ENCODE peak calls at places on chromosomes 7 and 10, in ten cellular contexts. A, H, L, W, N, O, T, D, U and V are unnamed samples.

GRCh38 chr10:110029448-110029847 is 21.7 kb downstream of the ADD3 start:
- DNase-seq in A (no peak), H (no peak), L (no peak), W (no peak), N (no peak), O (no peak), T (no peak), D (no peak), U (no peak), V (no peak)

GRCh38 chr10:74995806-74996205 is 115.7 kb upstream of the SAMD8 start:
- DNase-seq in A (no peak), H (no peak), L (no peak), W (no peak), N (no peak), O (no peak), T (no peak), D (no peak), U (no peak), V (no peak)

GRCh38 chr7:92425311-92425947 is 21.9 kb upstream of the GATAD1 start:
- DNase-seq in A (no peak), H (no peak), L (no peak), W (no peak), N (no peak), O (no peak), T (no peak), D (no peak), U (no peak), V (no peak)

GRCh38 chr7:158760936-158761335 is 56.3 kb upstream of the NCAPG2 start:
- DNase-seq in A (no peak), H (no peak), L (no peak), W (no peak), N (no peak), O (no peak), T (no peak), D (no peak), U (no peak), V (no peak)

GRCh38 chr7:149291036-149291835 is 29.2 kb downstream of the ZNF783 start:
- DNase-seq in A (no peak), H (no peak), L (no peak), W (no peak), N (no peak), O (no peak), T (peak), D (no peak), U (no peak), V (no peak)

GRCh38 chr10:11515596-11516418 is 95.6 kb downstream of the USP6NL start:
- DNase-seq in A (peak), H (peak), L (no peak), W (no peak), N (no peak), O (no peak), T (peak), D (no peak), U (peak), V (peak)

GRCh38 chr7:139916717-139917395 is 87.8 kb downstream of the TBXAS1 start:
- DNase-seq in A (no peak), H (no peak), L (no peak), W (no peak), N (no peak), O (no peak), T (peak), D (no peak), U (no peak), V (no peak)

GRCh38 chr7:155767562-155768437 is 44.5 kb downstream of the SHH start:
- DNase-seq in A (no peak), H (no peak), L (no peak), W (no peak), N (no peak), O (no peak), T (no peak), D (no peak), U (no peak), V (no peak)

GRCh38 chr7:30369879-30370278 is 85.5 kb downstream of the ZNRF2 start:
- DNase-seq in A (no peak), H (no peak), L (no peak), W (no peak), N (no peak), O (no peak), T (no peak), D (no peak), U (no peak), V (no peak)

GRCh38 chr7:45203459-45203858 is 45.9 kb downstream of the RAMP3 start:
- DNase-seq in A (no peak), H (no peak), L (no peak), W (no peak), N (no peak), O (no peak), T (no peak), D (no peak), U (no peak), V (no peak)

GRCh38 chr10:86055928-86056327 is 310.7 kb downstream of the GRID1 start:
- DNase-seq in A (no peak), H (no peak), L (no peak), W (no peak), N (no peak), O (no peak), T (no peak), D (no peak), U (no peak), V (no peak)

GRCh38 chr10:15152556-15152955 is 15.9 kb downstream of the NMT2 start:
- DNase-seq in A (no peak), H (no peak), L (no peak), W (no peak), N (no peak), O (no peak), T (no peak), D (no peak), U (no peak), V (no peak)

GRCh38 chr10:14008648-14009072 is 322.1 kb downstream of the FRMD4A start:
- DNase-seq in A (no peak), H (no peak), L (no peak), W (no peak), N (no peak), O (no peak), T (no peak), D (no peak), U (no peak), V (no peak)

DNA sequence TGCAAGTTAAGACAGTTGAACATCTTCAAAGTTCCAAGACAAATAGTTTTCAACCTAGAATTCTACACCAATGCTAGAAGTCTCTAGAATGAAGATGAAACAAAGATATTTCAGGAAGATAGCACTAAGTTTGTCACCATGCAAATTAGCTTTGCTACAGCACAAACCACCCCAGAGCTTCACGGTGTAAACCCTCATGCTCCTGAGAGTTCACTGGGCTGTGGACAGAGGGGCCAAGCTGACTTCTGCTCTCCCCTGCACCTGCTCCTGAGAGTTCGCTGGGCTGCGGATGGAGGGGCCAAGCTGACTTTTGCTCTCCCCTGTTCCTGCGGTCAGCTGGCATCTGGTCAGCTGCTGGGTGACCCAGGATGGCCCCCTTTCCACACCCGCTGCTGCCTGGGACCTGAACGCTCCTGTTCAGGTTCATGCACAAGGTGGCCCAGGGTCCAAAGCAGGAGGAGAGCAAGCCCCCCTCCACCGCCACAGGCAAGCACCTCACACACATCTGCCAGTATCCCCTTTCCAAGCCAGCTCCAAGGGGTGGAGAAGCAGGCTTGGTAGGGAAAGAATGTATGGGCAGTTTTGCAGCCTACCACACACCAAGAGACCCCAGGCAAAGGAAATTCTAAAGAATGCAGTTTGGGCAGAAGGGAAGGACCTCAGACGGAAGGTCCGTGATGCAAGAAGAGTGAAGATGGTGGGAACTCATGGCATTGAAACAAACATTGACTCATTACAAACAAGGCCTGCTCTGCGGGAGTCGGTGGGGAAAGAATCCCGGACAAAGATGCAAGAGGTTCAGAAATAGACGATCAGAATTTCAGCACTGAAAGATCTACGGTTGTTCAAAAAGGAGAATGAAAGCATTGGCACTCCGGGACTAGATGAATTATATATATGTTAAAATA is 137.8 kb upstream of the PPP2R2D start:
- DNase-seq in A (no peak), H (no peak), L (no peak), W (no peak), N (no peak), O (no peak), T (no peak), D (no peak), U (no peak), V (no peak)
- TF ChIP-seq CTCF in A (no peak), H (no peak), L (no peak), W (no peak), N (no peak), O (no peak), T (no peak), D (no peak), U (no peak), V (no peak)

GRCh38 chr7:2043316-2044039 is 189.3 kb downstream of the MAD1L1 start:
- DNase-seq in A (no peak), H (no peak), L (no peak), W (peak), N (no peak), O (peak), T (no peak), D (no peak), U (no peak), V (no peak)
- H3K27ac ChIP-seq in A (no peak), H (no peak), L (no peak), W (no peak), N (no peak), O (no peak), T (no peak), D (no peak), U (no peak), V (no peak)

DNA sequence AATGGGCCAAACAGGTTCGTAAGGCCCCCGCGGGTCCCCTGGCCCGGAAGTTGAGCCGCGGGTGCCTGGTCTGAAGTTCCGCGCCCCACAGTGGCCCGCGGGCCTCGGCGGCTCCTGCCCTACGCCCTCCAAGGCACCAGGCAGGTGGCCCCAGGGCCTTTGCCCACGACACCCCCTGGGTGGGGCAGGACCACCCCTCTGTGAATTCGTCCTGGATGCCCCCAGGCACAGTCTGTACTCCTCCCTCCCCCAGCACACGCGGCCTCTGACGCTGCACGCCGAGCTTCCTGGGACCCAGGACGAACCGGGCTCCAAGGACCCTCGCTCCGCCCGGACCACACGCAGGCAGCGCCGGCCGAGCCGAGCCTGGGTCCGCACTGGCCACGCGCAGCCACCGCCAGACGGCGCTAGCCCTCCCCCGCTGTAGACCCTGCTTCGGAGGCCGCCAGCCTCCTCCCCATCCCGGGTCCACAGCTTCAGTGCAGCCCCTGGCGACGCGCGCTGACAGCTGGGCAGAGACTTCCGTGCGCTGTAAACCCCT is 810 bp upstream of the TCERG1L start:
- DNase-seq in A (no peak), H (no peak), L (no peak), W (no peak), N (no peak), O (no peak), T (no peak), D (no peak), U (no peak), V (no peak)
- TF ChIP-seq CTCF in A (no peak), H (no peak), L (peak), W (peak), N (no peak), O (no peak), T (no peak), D (no peak), U (no peak), V (no peak)

GRCh38 chr10:47447209-47447608 is 36.7 kb downstream of the ANXA8 start:
- DNase-seq in A (no peak), H (no peak), L (no peak), W (no peak), N (no peak), O (no peak), T (no peak), D (no peak), U (no peak), V (no peak)
- H3K27ac ChIP-seq in A (no peak), H (no peak), L (no peak), W (no peak), N (no peak), O (no peak), T (no peak), D (no peak), U (no peak), V (no peak)

GRCh38 chr7:78221961-78222751 is 423.6 kb downstream of the PHTF2 start:
- DNase-seq in A (no peak), H (no peak), L (no peak), W (no peak), N (no peak), O (no peak), T (peak), D (no peak), U (no peak), V (no peak)

GRCh38 chr7:78224923-78225322 is 426.4 kb downstream of the PHTF2 start:
- DNase-seq in A (no peak), H (no peak), L (no peak), W (no peak), N (no peak), O (no peak), T (no peak), D (no peak), U (no peak), V (no peak)

GRCh38 chr7:78223598-78223997 is 425.0 kb downstream of the PHTF2 start:
- DNase-seq in A (no peak), H (no peak), L (no peak), W (no peak), N (no peak), O (no peak), T (no peak), D (no peak), U (no peak), V (no peak)

GRCh38 chr7:78225534-78225933 is 427.0 kb downstream of the PHTF2 start:
- DNase-seq in A (no peak), H (no peak), L (no peak), W (no peak), N (no peak), O (no peak), T (no peak), D (no peak), U (no peak), V (no peak)

DNA sequence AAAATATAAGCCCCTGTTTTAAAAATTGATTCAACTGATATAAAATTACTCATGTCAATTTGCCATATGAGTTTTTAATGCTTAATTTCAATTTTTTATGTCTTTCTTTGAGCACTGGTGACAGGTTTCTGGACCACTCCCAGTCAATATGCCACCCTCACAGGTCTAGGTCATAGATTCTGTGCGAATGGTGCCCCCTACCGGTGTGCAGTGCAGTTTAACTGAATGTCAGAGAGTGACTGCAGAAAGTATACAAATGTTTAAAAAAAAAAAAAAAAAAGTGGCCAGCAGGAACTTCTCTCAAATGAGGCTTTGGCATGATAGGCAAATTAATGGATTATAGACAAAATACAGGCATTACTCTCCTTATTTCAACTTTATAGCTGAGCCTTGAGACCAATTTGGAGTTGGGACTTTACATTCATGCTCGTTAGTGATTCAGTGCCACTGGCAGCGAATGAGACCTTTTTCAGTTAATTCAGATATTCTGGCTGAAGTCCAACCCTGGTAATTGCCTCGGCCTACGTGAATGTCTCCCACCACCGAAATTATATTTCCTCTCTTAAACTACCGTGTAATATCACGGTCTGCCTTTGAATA is 427.6 kb downstream of the PHTF2 start:
- DNase-seq in A (peak), H (no peak), L (no peak), W (peak), N (no peak), O (no peak), T (peak), D (no peak), U (no peak), V (no peak)
- TF ChIP-seq CTCF in A (peak), H (peak), L (peak), W (peak), N (peak), O (no peak), T (peak), D (no peak), U (peak), V (peak)